ENCODE peak calls at places on chromosomes 16 and 17, in six cellular contexts. L is heart left ventricle, Q is fibroblast of the conjunctiva, J is AG08395, S is NB4, V is H9. Y is an unnamed sample.

GRCh38 chr17:13643196-13643595 is 41.5 kb upstream of the HS3ST3A1 start:
- DNase-seq in L (no peak), S (no peak), V (peak; percentile 35), Q (no peak), J (no peak), Y (no peak)

GRCh38 chr16:30085247-30085646 is 6.5 kb downstream of the TBX6 start:
- DNase-seq in Q (no peak), V (no peak), L (peak; percentile 27), J (no peak), S (no peak), Y (no peak)

GRCh38 chr17:14303343-14304221 is 2.7 kb downstream of the HS3ST3B1 start:
- DNase-seq in Q (no peak), V (peak; percentile 71), J (no peak), S (no peak), L (no peak), Y (no peak)

GRCh38 chr16:11268921-11269375 is at the start of gene TNP2:
- DNase-seq in S (no peak), L (no peak), Q (no peak), J (no peak), V (no peak), Y (no peak)

GRCh38 chr16:66569827-66570405 is 3.7 kb downstream of the CMTM1 start:
- DNase-seq in S (peak; percentile 54), Q (peak; percentile 49), J (no peak), V (no peak), L (no peak), Y (peak; percentile 41)

GRCh38 chr16:70520612-70521297 is 2.6 kb downstream of the COG4 start:
- DNase-seq in J (peak; percentile 42), S (peak; percentile 90), Q (no peak), L (no peak), V (no peak), Y (peak; percentile 67)

GRCh38 chr16:73563709-73564108 is 515.8 kb upstream of the ZFHX3 start:
- DNase-seq in J (no peak), V (no peak), L (no peak), S (no peak), Q (no peak), Y (no peak)

GRCh38 chr17:45052052-45052772 is 780 bp upstream of the DCAKD start:
- DNase-seq in V (peak; percentile 67), S (peak; percentile 80), Q (no peak), L (peak; percentile 63), J (peak; percentile 36), Y (peak; percentile 34)

GRCh38 chr17:54982399-54982798 is 13.8 kb downstream of the STXBP4 start:
- DNase-seq in L (no peak), Q (peak; percentile 72), S (no peak), J (no peak), V (no peak), Y (no peak)

GRCh38 chr16:82880361-82880760 is 253.6 kb downstream of the CDH13 start:
- DNase-seq in J (no peak), V (no peak), S (no peak), L (no peak), Q (no peak), Y (no peak)

GRCh38 chr17:28204244-28204643 is 114.8 kb upstream of the TMEM97 start:
- DNase-seq in J (no peak), L (no peak), S (no peak), Q (no peak), V (no peak), Y (no peak)

GRCh38 chr16:74372369-74372768 is 3.7 kb upstream of the NPIPB15 start:
- DNase-seq in Q (no peak), L (no peak), V (no peak), S (no peak), J (no peak), Y (no peak)

GRCh38 chr16:73565925-73566324 is 518.0 kb upstream of the ZFHX3 start:
- DNase-seq in Q (no peak), S (no peak), V (no peak), J (no peak), L (no peak), Y (no peak)

GRCh38 chr17:66834919-66835454 is at the start of gene CACNG5:
- DNase-seq in L (no peak), J (no peak), V (peak; percentile 80), S (no peak), Q (no peak), Y (no peak)

GRCh38 chr16:84042879-84043485 is 387 bp upstream of the SLC38A8 start:
- DNase-seq in V (peak; percentile 61), S (no peak), Q (no peak), L (no peak), J (no peak), Y (no peak)

GRCh38 chr16:75256871-75257343 is 5.5 kb upstream of the BCAR1 start:
- DNase-seq in Q (no peak), J (peak; percentile 90), S (no peak), L (peak; percentile 56), V (peak; percentile 69), Y (peak; percentile 64)

Y was measured in AG10803.